ENCODE peak calls at places on chromosomes 2 and 18, in seven cellular contexts. U, H, Y, C, B, O and R are unnamed samples.

GRCh38 chr2:64637931-64638330 is 15.8 kb downstream of the SERTAD2 start:
- DNase-seq in U (no peak), C (no peak), O (no peak), Y (no peak), B (no peak), H (no peak), R (no peak)

GRCh38 chr2:136444323-136444722 is 321.0 kb upstream of the THSD7B start:
- DNase-seq in Y (no peak), B (peak), H (no peak), O (no peak), C (no peak), U (no peak), R (no peak)

GRCh38 chr2:15953143-15953630 is 12.8 kb downstream of the MYCN start:
- DNase-seq in B (no peak), Y (no peak), O (no peak), U (no peak), C (no peak), H (no peak), R (no peak)

GRCh38 chr18:57859314-57859713 is 56.2 kb upstream of the ATP8B1 start:
- DNase-seq in B (peak), C (peak), O (no peak), H (peak), Y (no peak), U (no peak), R (no peak)

GRCh38 chr2:191486584-191487320 is 191.2 kb upstream of the NABP1 start:
- DNase-seq in Y (no peak), H (peak), O (peak), U (no peak), B (peak), C (peak), R (no peak)

GRCh38 chr2:86251840-86252266 is 52.6 kb downstream of the MRPL35 start:
- DNase-seq in U (no peak), Y (no peak), B (no peak), C (no peak), O (no peak), H (no peak), R (no peak)

GRCh38 chr2:134549104-134549503 is 169.7 kb downstream of the TMEM163 start:
- DNase-seq in Y (no peak), H (peak), U (no peak), B (no peak), C (no peak), O (peak), R (no peak)

GRCh38 chr2:107740300-107740699 is 86.4 kb upstream of the RGPD4 start:
- DNase-seq in O (no peak), U (no peak), B (no peak), Y (no peak), C (no peak), H (no peak), R (no peak)

GRCh38 chr2:121530210-121530562 is 494 bp upstream of the RNU4ATAC start:
- DNase-seq in U (peak), B (peak), O (peak), C (peak), H (peak), Y (no peak), R (no peak)

GRCh38 chr2:150376627-150377335 is 110.7 kb downstream of the RND3 start:
- DNase-seq in B (no peak), H (peak), O (no peak), Y (no peak), U (no peak), C (no peak), R (no peak)

GRCh38 chr18:78713726-78714125 is 265.9 kb upstream of the SALL3 start:
- DNase-seq in Y (no peak), U (no peak), C (no peak), B (no peak), O (no peak), H (no peak), R (no peak)

GRCh38 chr2:111642576-111643327 is 241.2 kb downstream of the ANAPC1 start:
- DNase-seq in B (no peak), H (no peak), U (no peak), O (no peak), C (no peak), Y (no peak), R (no peak)

GRCh38 chr2:169237286-169237685 is 125.0 kb downstream of the LRP2 start:
- DNase-seq in O (no peak), C (no peak), U (no peak), B (no peak), Y (no peak), H (no peak), R (no peak)

GRCh38 chr2:189599245-189599644 is 18.7 kb upstream of the SLC40A1 start:
- DNase-seq in Y (no peak), H (no peak), C (no peak), O (no peak), U (no peak), B (no peak), R (no peak)

GRCh38 chr2:72953976-72954375 is 36.7 kb downstream of the EMX1 start:
- DNase-seq in U (no peak), Y (no peak), H (no peak), C (no peak), O (no peak), B (no peak), R (no peak)

GRCh38 chr18:21669736-21670135 is 34.8 kb downstream of the ABHD3 start:
- DNase-seq in U (peak), H (no peak), O (no peak), C (peak), B (peak), Y (no peak), R (no peak)

GRCh38 chr2:21438949-21439348 is 315.2 kb downstream of the TDRD15 start:
- DNase-seq in O (no peak), H (peak), U (no peak), B (peak), Y (no peak), C (peak), R (no peak)

GRCh38 chr2:40584432-40584831 is 132.5 kb upstream of the SLC8A1 start:
- DNase-seq in B (peak), U (no peak), H (peak), Y (no peak), O (no peak), C (peak), R (no peak)

GRCh38 chr18:11937874-11938478 is 29.9 kb upstream of the MPPE1 start:
- DNase-seq in Y (peak), B (peak), O (peak), C (peak), U (peak), H (peak), R (peak)

GRCh38 chr2:205698556-205699282 is 16.4 kb downstream of the NRP2 start:
- DNase-seq in O (no peak), C (no peak), H (peak), B (peak), Y (no peak), U (no peak), R (no peak)

GRCh38 chr2:140597836-140598235 is 1533.0 kb downstream of the LRP1B start:
- DNase-seq in C (no peak), B (no peak), O (no peak), Y (no peak), U (no peak), H (no peak), R (no peak)

GRCh38 chr2:5391361-5391760 is 300.8 kb upstream of the SOX11 start:
- DNase-seq in U (peak), O (no peak), Y (no peak), C (peak), H (no peak), B (peak), R (no peak)

GRCh38 chr2:148524519-148524919 is 120.0 kb upstream of the EPC2 start:
- DNase-seq in H (no peak), C (no peak), B (peak), U (no peak), Y (no peak), O (no peak), R (no peak)

GRCh38 chr2:25672500-25673169 is 742 bp downstream of the DTNB start:
- DNase-seq in B (peak), O (peak), Y (peak), C (peak), H (no peak), U (peak), R (no peak)

GRCh38 chr2:121095257-121096080 is 189.5 kb downstream of the TFCP2L1 start:
- DNase-seq in B (peak), O (peak), U (peak), H (peak), Y (no peak), C (peak), R (peak)

GRCh38 chr2:235514627-235515363 is 21.0 kb downstream of the AGAP1 start:
- DNase-seq in O (no peak), H (no peak), C (no peak), U (no peak), B (no peak), Y (no peak), R (no peak)

GRCh38 chr2:241238693-241239198 is 50.3 kb downstream of the ANO7 start:
- DNase-seq in H (no peak), U (no peak), C (no peak), B (no peak), O (no peak), Y (no peak), R (no peak)

GRCh38 chr2:241933175-241933911 is 63.8 kb downstream of the RTP5 start:
- DNase-seq in O (peak), C (peak), B (no peak), H (peak), Y (peak), U (no peak), R (peak)